ENCODE peak calls at places on chromosomes 13 and 19, in six cellular contexts. R is adrenal gland, S is HAP-1, M is HEK293T, X is aorta, E is NCI-H2029 treated with DMSO at 0.1 percent for 48 hours. L is an unnamed sample.

GRCh38 chr19:6740589-6741348 is 1.3 kb downstream of the TRIP10 start:
- DNase-seq in R (peak; percentile 55), M (peak; percentile 34), X (peak; percentile 78), E (no peak), S (peak; percentile 78), L (peak; percentile 59)

GRCh38 chr13:110366733-110367132 is 59.6 kb downstream of the COL4A2 start:
- DNase-seq in R (no peak), E (no peak), M (no peak), S (no peak), X (no peak), L (no peak)

GRCh38 chr13:105611424-105611823 is 924.0 kb downstream of the EFNB2 start:
- DNase-seq in R (no peak), S (no peak), E (no peak), X (no peak), M (no peak), L (no peak)

GRCh38 chr19:391726-392374 is 17.1 kb downstream of the C2CD4C start:
- DNase-seq in X (peak; percentile 34), M (no peak), R (no peak), S (no peak), E (no peak), L (no peak)

GRCh38 chr13:21348771-21349170 is 110.3 kb downstream of the ZDHHC20 start:
- DNase-seq in R (no peak), M (no peak), X (no peak), E (no peak), S (no peak), L (no peak)

GRCh38 chr13:110407531-110407930 is 100.4 kb downstream of the COL4A2 start:
- DNase-seq in S (no peak), X (no peak), E (no peak), R (no peak), M (no peak), L (no peak)

GRCh38 chr19:51157265-51157664 is 15.2 kb downstream of the SIGLEC7 start:
- DNase-seq in M (no peak), X (no peak), S (no peak), R (no peak), E (no peak), L (no peak)

GRCh38 chr13:111387945-111388600 is 67.6 kb downstream of the TEX29 start:
- DNase-seq in R (no peak), E (no peak), S (no peak), X (no peak), M (no peak), L (no peak)

GRCh38 chr13:111115841-111116500 is 861 bp downstream of the ARHGEF7 start:
- DNase-seq in X (peak; percentile 72), R (peak; percentile 40), M (peak; percentile 31), E (no peak), S (no peak), L (peak; percentile 9)

GRCh38 chr13:24671367-24672117 is 8.7 kb upstream of the ATP12A start:
- DNase-seq in E (peak; percentile 27), S (peak; percentile 69), X (peak; percentile 62), M (peak; percentile 59), R (peak; percentile 33), L (peak; percentile 38)

GRCh38 chr19:55681131-55682087 is 6.4 kb downstream of the EPN1 start:
- DNase-seq in R (peak; percentile 83), E (no peak), X (no peak), M (no peak), S (no peak), L (peak; percentile 69)

GRCh38 chr19:584240-585001 is 5.3 kb upstream of the HCN2 start:
- DNase-seq in R (peak; percentile 86), S (peak; percentile 86), M (peak; percentile 77), E (no peak), X (no peak), L (no peak)

GRCh38 chr19:38193445-38193844 is 30.6 kb downstream of the DPF1 start:
- DNase-seq in S (no peak), M (no peak), E (peak; percentile 81), X (no peak), R (no peak), L (no peak)

GRCh38 chr13:19601749-19602725 is 31.4 kb upstream of the MPHOSPH8 start:
- DNase-seq in E (no peak), X (peak; percentile 54), S (peak; percentile 69), M (peak; percentile 48), R (no peak), L (peak; percentile 28)

GRCh38 chr19:7230826-7231225 is 63.4 kb downstream of the INSR start:
- DNase-seq in E (no peak), S (no peak), X (peak; percentile 80), R (peak; percentile 89), M (no peak), L (no peak)

GRCh38 chr19:56071151-56071550 is 49.9 kb downstream of the ZNF787 start:
- DNase-seq in M (peak; percentile 26), S (peak; percentile 23), X (no peak), R (no peak), E (no peak), L (no peak)

GRCh38 chr13:29270536-29271045 is 324.9 kb downstream of the SLC7A1 start:
- DNase-seq in X (no peak), E (no peak), M (no peak), S (no peak), R (no peak), L (no peak)

GRCh38 chr13:62014299-62014698 is 598.6 kb upstream of the PCDH20 start:
- DNase-seq in E (no peak), X (no peak), R (no peak), S (no peak), M (peak; percentile 77), L (no peak)

GRCh38 chr13:113846639-113847318 is 17.1 kb downstream of the GAS6 start:
- DNase-seq in M (no peak), S (no peak), E (no peak), X (no peak), R (no peak), L (peak; percentile 61)

GRCh38 chr13:59178344-59178743 is 985.4 kb downstream of the DIAPH3 start:
- DNase-seq in R (no peak), M (no peak), E (no peak), S (no peak), X (no peak), L (no peak)

GRCh38 chr13:39888865-39889810 is 233.7 kb downstream of the COG6 start:
- DNase-seq in S (no peak), R (no peak), M (no peak), E (no peak), X (no peak), L (peak; percentile 63)

GRCh38 chr19:51027873-51028272 is 1.5 kb upstream of the KLK11 start:
- DNase-seq in R (no peak), E (peak; percentile 27), M (no peak), X (no peak), S (no peak), L (no peak)

GRCh38 chr13:44912617-44913016 is 76.7 kb downstream of the NUFIP1 start:
- DNase-seq in R (no peak), M (no peak), X (no peak), S (no peak), E (no peak), L (no peak)

GRCh38 chr13:26971990-26972888 is 199.4 kb downstream of the USP12 start:
- DNase-seq in S (peak; percentile 49), M (no peak), X (no peak), E (peak; percentile 65), R (no peak), L (no peak)

GRCh38 chr19:10010247-10010691 is at the start of gene COL5A3:
- DNase-seq in S (no peak), M (no peak), E (no peak), X (peak; percentile 65), R (peak; percentile 60), L (peak; percentile 5)

GRCh38 chr19:46902402-46902766 is 41.6 kb downstream of the ARHGAP35 start:
- DNase-seq in E (no peak), X (no peak), S (no peak), R (no peak), M (no peak), L (no peak)

GRCh38 chr19:7831452-7831851 is 1.4 kb downstream of the EVI5L start:
- DNase-seq in X (no peak), M (peak; percentile 67), R (peak; percentile 42), S (peak; percentile 70), E (no peak), L (no peak)

GRCh38 chr13:100694722-100695644 is 20.4 kb upstream of the TMTC4 start:
- DNase-seq in S (peak; percentile 72), E (no peak), M (peak; percentile 52), X (no peak), R (peak; percentile 86), L (peak; percentile 34)

GRCh38 chr13:28559636-28560259 is 64.8 kb upstream of the FLT1 start:
- DNase-seq in R (no peak), X (no peak), S (no peak), M (no peak), E (no peak), L (no peak)

GRCh38 chr13:20332361-20333096 is 100.4 kb upstream of the GJB6 start:
- DNase-seq in M (no peak), S (no peak), X (no peak), R (no peak), E (no peak), L (no peak)

GRCh38 chr19:45862271-45862563 is 730 bp downstream of the SYMPK start:
- DNase-seq in S (no peak), R (no peak), M (no peak), E (no peak), X (no peak), L (no peak)

GRCh38 chr19:44653977-44654784 is 10.5 kb downstream of the PVR start:
- DNase-seq in R (peak; percentile 82), X (peak; percentile 89), M (peak; percentile 34), S (peak; percentile 52), E (no peak), L (peak; percentile 75)

GRCh38 chr13:98014766-98015165 is 61.3 kb downstream of the IPO5 start:
- DNase-seq in S (no peak), M (no peak), R (no peak), X (no peak), E (no peak), L (no peak)

GRCh38 chr19:39293394-39293793 is 2.8 kb upstream of the IFNL1 start:
- DNase-seq in E (no peak), M (no peak), R (no peak), S (no peak), X (peak; percentile 1), L (no peak)

GRCh38 chr13:33690321-33690720 is 127.6 kb upstream of the RFC3 start:
- DNase-seq in X (no peak), R (no peak), M (no peak), E (no peak), S (no peak), L (no peak)

GRCh38 chr19:32201661-32202060 is 143.7 kb upstream of the ZNF507 start:
- DNase-seq in E (no peak), X (no peak), S (no peak), M (no peak), R (no peak), L (no peak)